ENCODE peak calls at places on chromosomes 1 and 21, in four cellular contexts. C, K, T and X are unnamed samples.
A peak's percentile ranks its signal among the peaks of the same experiment; 100 is the strongest.

GRCh38 chr1:71377886-71378285 is 297.1 kb upstream of the ZRANB2 start:
- DNase-seq in C (no peak), T (no peak), K (no peak), X (no peak)

GRCh38 chr1:7879228-7879627 is 26.4 kb upstream of the UTS2 start:
- DNase-seq in T (no peak), K (no peak), C (no peak), X (no peak)

GRCh38 chr1:23167353-23168078 is 1.1 kb downstream of the LUZP1 start:
- DNase-seq in C (peak; percentile 79), T (peak; percentile 21), K (peak; percentile 78), X (no peak)

GRCh38 chr1:54327386-54328116 is 78.6 kb downstream of the SSBP3 start:
- DNase-seq in T (no peak), C (no peak), K (no peak), X (no peak)

GRCh38 chr1:204041232-204041767 is 31.6 kb upstream of the SOX13 start:
- DNase-seq in K (peak; percentile 14), T (no peak), C (no peak), X (no peak)

GRCh38 chr1:89939693-89940438 is 55.0 kb upstream of the ZNF326 start:
- DNase-seq in K (no peak), C (no peak), T (no peak), X (no peak)

GRCh38 chr1:84721152-84721551 is 30.9 kb upstream of the SSX2IP start:
- DNase-seq in C (no peak), K (peak; percentile 61), T (no peak), X (no peak)

GRCh38 chr1:3671371-3672180 is 19.3 kb downstream of the TP73 start:
- DNase-seq in T (no peak), K (no peak), C (peak; percentile 58), X (no peak)

GRCh38 chr1:172145231-172145651 is 275.2 kb upstream of the C1orf105 start:
- DNase-seq in C (no peak), K (peak; percentile 76), T (no peak), X (no peak)

GRCh38 chr1:1779691-1780597 is 1.7 kb upstream of the NADK start:
- DNase-seq in C (no peak), K (peak; percentile 92), T (peak; percentile 27), X (no peak)

GRCh38 chr1:193418745-193419058 is 232.3 kb upstream of the B3GALT2 start:
- DNase-seq in C (no peak), K (no peak), T (no peak), X (no peak)

GRCh38 chr1:156193208-156193487 is 756 bp upstream of the SLC25A44 start:
- DNase-seq in T (no peak), K (no peak), C (no peak), X (peak; percentile 47)

GRCh38 chr1:36223996-36224536 is at the start of gene THRAP3:
- DNase-seq in K (peak; percentile 100), C (peak; percentile 97), T (peak; percentile 100), X (peak; percentile 100)

GRCh38 chr1:153617677-153618076 is 1.6 kb upstream of the S100A14 start:
- DNase-seq in K (peak; percentile 51), T (peak; percentile 56), C (peak; percentile 77), X (no peak)

GRCh38 chr1:30856260-30856790 is 52.2 kb downstream of the SDC3 start:
- DNase-seq in T (no peak), K (no peak), C (no peak), X (peak; percentile 97)

GRCh38 chr1:16960560-16961296 is 19.7 kb downstream of the MFAP2 start:
- DNase-seq in K (peak; percentile 80), T (peak; percentile 70), C (peak; percentile 96), X (peak; percentile 66)

GRCh38 chr1:38815903-38816627 is 43.5 kb downstream of the RRAGC start:
- DNase-seq in T (no peak), C (no peak), K (no peak), X (no peak)

GRCh38 chr1:225834417-225835329 is 24.7 kb downstream of the EPHX1 start:
- DNase-seq in K (peak; percentile 46), T (no peak), C (peak; percentile 49), X (no peak)

GRCh38 chr1:117976381-117976780 is 46.8 kb downstream of the WDR3 start:
- DNase-seq in C (no peak), T (no peak), K (no peak), X (no peak)

GRCh38 chr21:42236014-42236413 is 17.1 kb downstream of the ABCG1 start:
- DNase-seq in K (no peak), C (peak; percentile 67), T (no peak), X (no peak)

GRCh38 chr1:115697619-115698018 is 55.8 kb downstream of the VANGL1 start:
- DNase-seq in T (no peak), K (no peak), C (no peak), X (no peak)